ENCODE peak calls at places on chromosomes 16 and 17, in ten cellular contexts. H, K, N, T, E, I, S, P, O and J are unnamed samples.

GRCh38 chr17:67107811-67108210 is 63.5 kb downstream of the CACNG1 start:
- DNase-seq in K (no peak), S (no peak), H (no peak), P (no peak), T (no peak), I (no peak), E (no peak), N (no peak), O (no peak), J (no peak)

GRCh38 chr17:56997313-56997712 is 19.4 kb downstream of the SCPEP1 start:
- DNase-seq in P (no peak), N (no peak), O (no peak), K (no peak), E (no peak), S (no peak), I (no peak), H (no peak), T (no peak), J (no peak)

GRCh38 chr17:76506408-76507328 is 5.4 kb upstream of the RHBDF2 start:
- DNase-seq in H (peak), S (no peak), N (peak), T (peak), K (peak), E (peak), O (peak), P (peak), I (peak), J (peak)

GRCh38 chr17:78391843-78392242 is 13.4 kb downstream of the PGS1 start:
- DNase-seq in E (peak), P (no peak), N (peak), H (no peak), O (no peak), T (no peak), S (no peak), I (no peak), K (no peak), J (peak)

GRCh38 chr16:86252596-86252995 is 257.7 kb upstream of the FOXF1 start:
- DNase-seq in H (no peak), O (no peak), S (no peak), P (no peak), I (no peak), N (peak), E (peak), T (no peak), K (peak), J (peak)

GRCh38 chr17:70017941-70018340 is 57.1 kb upstream of the KCNJ16 start:
- DNase-seq in P (no peak), T (no peak), K (no peak), I (no peak), N (no peak), O (no peak), H (no peak), E (no peak), S (no peak), J (no peak)

GRCh38 chr16:703406-703805 is 2.2 kb downstream of the FBXL16 start:
- DNase-seq in K (no peak), I (no peak), P (no peak), E (no peak), S (no peak), T (no peak), O (no peak), N (no peak), H (no peak), J (no peak)

GRCh38 chr16:73051903-73052302 is 4.0 kb upstream of the ZFHX3 start:
- DNase-seq in N (peak), S (no peak), E (no peak), P (no peak), O (no peak), I (no peak), T (no peak), H (no peak), K (no peak), J (no peak)

GRCh38 chr16:52398021-52398420 is 148.9 kb downstream of the TOX3 start:
- DNase-seq in K (no peak), N (no peak), S (no peak), I (peak), P (no peak), H (no peak), T (no peak), E (no peak), O (no peak), J (no peak)

GRCh38 chr16:53974484-53975115 is 270.6 kb downstream of the FTO start:
- DNase-seq in S (no peak), I (no peak), P (no peak), K (no peak), T (no peak), E (no peak), N (peak), H (no peak), O (no peak), J (no peak)

GRCh38 chr17:74210191-74211140 is 2.9 kb upstream of the TTYH2 start:
- DNase-seq in P (peak), N (peak), K (no peak), E (peak), O (no peak), S (peak), I (peak), T (peak), H (peak), J (peak)

GRCh38 chr16:24848065-24848464 is 2.3 kb downstream of the SLC5A11 start:
- DNase-seq in E (peak), I (no peak), S (no peak), T (no peak), O (no peak), P (no peak), K (no peak), H (no peak), N (peak), J (no peak)

GRCh38 chr17:39612291-39612894 is 4.7 kb upstream of the NEUROD2 start:
- DNase-seq in H (no peak), E (no peak), O (no peak), I (no peak), P (no peak), S (no peak), K (no peak), N (no peak), T (no peak), J (no peak)

GRCh38 chr16:57235128-57236092 is 9.6 kb upstream of the ARL2BP start:
- DNase-seq in E (no peak), P (no peak), H (no peak), S (no peak), K (no peak), N (peak), O (no peak), I (peak), T (no peak), J (peak)

GRCh38 chr16:8718753-8719386 is 44.5 kb downstream of the ABAT start:
- DNase-seq in T (no peak), I (no peak), O (no peak), E (no peak), P (no peak), K (no peak), S (no peak), H (no peak), N (no peak), J (no peak)

GRCh38 chr16:67238806-67239470 is 8.3 kb downstream of the FHOD1 start:
- DNase-seq in I (no peak), T (no peak), P (no peak), K (no peak), N (no peak), S (no peak), O (peak), H (no peak), E (no peak), J (no peak)

GRCh38 chr16:85347213-85347591 is 234.9 kb upstream of the CIBAR2 start:
- DNase-seq in E (no peak), K (no peak), S (no peak), T (no peak), H (no peak), O (no peak), N (no peak), P (peak), I (peak), J (peak)

GRCh38 chr16:35746281-35746962 is 2287.0 kb downstream of the TP53TG3F start:
- DNase-seq in K (peak), N (no peak), P (no peak), I (no peak), H (no peak), O (no peak), T (no peak), E (no peak), S (no peak), J (no peak)

GRCh38 chr16:11636172-11636721 is 32.0 kb upstream of the SNN start:
- DNase-seq in E (no peak), K (no peak), T (peak), S (no peak), I (peak), P (peak), N (no peak), O (no peak), H (no peak), J (no peak)

GRCh38 chr16:8720080-8720966 is 45.9 kb downstream of the ABAT start:
- DNase-seq in O (no peak), K (no peak), S (no peak), H (no peak), P (no peak), I (peak), E (no peak), T (peak), N (no peak), J (no peak)

GRCh38 chr17:48551206-48551597 is 6.3 kb upstream of the HOXB2 start:
- DNase-seq in P (no peak), K (no peak), T (no peak), I (no peak), H (no peak), O (no peak), N (peak), E (no peak), S (no peak), J (no peak)

GRCh38 chr16:30114411-30114810 is 1.1 kb upstream of the GDPD3 start:
- DNase-seq in K (no peak), E (no peak), H (no peak), T (no peak), S (no peak), N (no peak), I (no peak), O (no peak), P (no peak), J (no peak)

GRCh38 chr17:65556910-65557348 is 4.5 kb downstream of the AXIN2 start:
- DNase-seq in P (no peak), N (no peak), E (no peak), I (no peak), T (no peak), K (no peak), O (no peak), S (no peak), H (no peak), J (no peak)

DNA sequence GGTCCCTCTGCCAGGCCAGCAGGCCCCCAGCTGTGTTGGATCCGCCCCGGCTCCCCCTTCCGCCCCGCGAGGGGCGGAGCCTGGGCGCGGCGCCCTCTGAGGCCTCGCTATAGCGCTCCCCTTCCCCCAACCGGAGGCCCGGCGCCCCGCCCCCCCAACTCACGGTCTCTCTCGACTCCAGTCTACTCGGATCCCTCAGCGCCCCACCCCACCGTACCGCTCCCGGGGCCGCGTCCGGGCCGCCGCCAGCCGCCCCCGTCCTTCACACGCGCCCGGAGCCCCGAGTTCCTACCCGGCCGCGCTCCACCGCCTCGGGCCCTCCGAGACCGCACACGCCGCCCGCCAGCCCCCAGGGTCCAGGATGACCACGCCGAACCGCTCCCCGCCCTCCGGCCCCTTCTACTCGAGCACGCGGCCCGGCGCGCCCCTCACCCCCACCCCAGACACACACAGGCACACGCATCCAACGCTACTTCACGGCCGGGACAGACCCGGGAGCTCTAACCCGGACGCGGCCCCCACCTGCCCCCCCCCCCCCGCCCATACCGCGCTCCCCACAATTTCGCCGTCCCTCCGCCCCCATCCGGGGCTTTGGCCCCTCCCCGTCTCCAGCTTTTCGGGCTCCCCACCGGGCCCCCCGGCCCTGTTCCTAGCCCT is 1.4 kb downstream of the PHF23 start:
- DNase-seq in P (peak), N (peak), H (peak), O (peak), I (peak), T (peak), K (peak), S (peak), E (no peak), J (no peak)
- TF ChIP-seq POLR2A in P (no peak), N (peak), H (no peak), O (peak), I (peak), T (no peak), K (no peak), S (peak), E (no peak), J (peak)

GRCh38 chr17:32341857-32342602 is at the start of gene C17orf75:
- DNase-seq in N (peak), K (peak), P (peak), H (peak), E (peak), S (peak), T (peak), I (peak), O (peak), J (peak)
- TF ChIP-seq POLR2A in N (no peak), K (peak), P (no peak), H (no peak), E (peak), S (peak), T (peak), I (peak), O (no peak), J (peak)

GRCh38 chr16:3049921-3050481 is 3.6 kb downstream of the MMP25 start:
- DNase-seq in P (no peak), H (no peak), S (no peak), I (no peak), N (no peak), T (no peak), K (no peak), E (no peak), O (no peak), J (no peak)

GRCh38 chr16:3047387-3047720 is 993 bp downstream of the MMP25 start:
- DNase-seq in T (no peak), O (no peak), P (no peak), I (no peak), H (no peak), E (no peak), N (no peak), S (no peak), K (no peak), J (no peak)

GRCh38 chr16:3050487-3050886 is 4.1 kb downstream of the MMP25 start:
- DNase-seq in P (no peak), K (no peak), N (no peak), T (no peak), S (no peak), E (no peak), I (no peak), H (no peak), O (no peak), J (no peak)

GRCh38 chr16:3051489-3051888 is 5.1 kb downstream of the MMP25 start:
- DNase-seq in O (no peak), K (no peak), N (no peak), I (no peak), T (no peak), S (no peak), E (no peak), H (no peak), P (no peak), J (no peak)

DNA sequence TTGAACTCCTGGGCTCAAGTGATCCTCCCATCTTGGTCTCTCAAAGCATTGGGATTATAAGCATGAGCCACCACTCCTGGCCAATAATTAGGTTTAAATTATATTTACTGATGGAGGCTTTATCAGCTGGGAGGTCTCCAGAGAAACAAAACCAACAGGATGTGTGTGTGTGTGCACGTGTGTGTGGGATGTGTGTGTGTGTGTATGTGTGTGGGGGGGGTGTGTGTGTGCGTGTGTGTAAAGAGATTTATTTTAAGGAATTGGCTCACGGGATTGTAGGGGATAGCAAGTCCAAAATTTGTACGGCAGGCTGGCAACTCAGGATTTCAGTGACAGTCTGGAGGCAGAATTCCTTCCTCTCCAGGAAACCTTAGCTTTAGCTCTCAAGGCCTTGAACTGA is 4.6 kb downstream of the MMP25 start:
- DNase-seq in N (no peak), K (no peak), I (no peak), H (no peak), P (no peak), O (no peak), E (no peak), S (no peak), T (no peak), J (no peak)
- TF ChIP-seq POLR2A in N (no peak), K (no peak), I (no peak), H (no peak), P (no peak), O (no peak), E (no peak), S (no peak), T (no peak), J (no peak)

GRCh38 chr17:28335959-28336871 is 654 bp downstream of the TNFAIP1 start:
- DNase-seq in S (no peak), E (peak), H (peak), O (no peak), P (peak), K (peak), I (peak), N (peak), T (peak), J (peak)
- TF ChIP-seq POLR2A in S (no peak), E (no peak), H (peak), O (peak), P (no peak), K (no peak), I (peak), N (peak), T (no peak), J (peak)